ENCODE peak calls at places on chromosomes 3 and 15, in five cellular contexts. N is H1, F is breast epithelium, S is GM23248, M is IMR-90. V is an unnamed sample.

GRCh38 chr3:52091566-52092290 is 35.4 kb upstream of the DUSP7 start:
- DNase-seq in N (no peak), F (no peak), S (peak), M (peak), V (no peak)

GRCh38 chr3:121998030-121998580 is 23.9 kb downstream of the ILDR1 start:
- DNase-seq in N (no peak), F (no peak), S (peak), M (peak), V (no peak)

GRCh38 chr3:66068255-66068654 is 29.5 kb upstream of the MAGI1 start:
- DNase-seq in N (no peak), F (no peak), S (no peak), M (no peak), V (no peak)

GRCh38 chr3:116863842-116864626 is 154.5 kb downstream of the TUSC7 start:
- DNase-seq in N (peak), F (no peak), S (peak), M (peak), V (peak)

GRCh38 chr15:75542386-75542797 is 36.7 kb downstream of the PTPN9 start:
- DNase-seq in N (no peak), F (no peak), S (peak), M (no peak), V (no peak)

GRCh38 chr3:129777806-129778205 is 115.7 kb downstream of the TMCC1 start:
- DNase-seq in N (no peak), F (no peak), S (no peak), M (no peak), V (no peak)

GRCh38 chr3:142724682-142725351 is 983 bp downstream of the TRPC1 start:
- DNase-seq in N (peak), F (no peak), S (peak), M (peak), V (peak)

GRCh38 chr3:126672340-126672739 is 17.4 kb upstream of the TXNRD3 start:
- DNase-seq in N (no peak), F (no peak), S (no peak), M (no peak), V (no peak)

GRCh38 chr3:191695131-191695814 is 234.3 kb downstream of the PYDC2 start:
- DNase-seq in N (no peak), F (no peak), S (no peak), M (no peak), V (no peak)

GRCh38 chr3:123005291-123005690 is 22.3 kb downstream of the SEMA5B start:
- DNase-seq in N (no peak), F (no peak), S (no peak), M (no peak), V (no peak)

GRCh38 chr15:48664436-48664835 is 18.9 kb upstream of the FBN1 start:
- DNase-seq in N (no peak), F (no peak), S (no peak), M (no peak), V (no peak)

GRCh38 chr3:56861511-56861910 is 59.8 kb upstream of the ARHGEF3 start:
- DNase-seq in N (no peak), F (no peak), S (no peak), M (no peak), V (no peak)

GRCh38 chr3:23900744-23901143 is 16.0 kb downstream of the NKIRAS1 start:
- DNase-seq in N (no peak), F (no peak), S (peak), M (peak), V (no peak)

GRCh38 chr15:87604857-87605446 is 651.6 kb downstream of the NTRK3 start:
- DNase-seq in N (no peak), F (no peak), S (peak), M (no peak), V (no peak)

GRCh38 chr3:191762323-191762960 is 301.5 kb downstream of the PYDC2 start:
- DNase-seq in N (no peak), F (no peak), S (peak), M (no peak), V (no peak)

GRCh38 chr15:34650177-34650576 is 66.7 kb upstream of the GOLGA8B start:
- DNase-seq in N (no peak), F (no peak), S (peak), M (peak), V (no peak)

GRCh38 chr15:73841756-73842590 is 31.4 kb upstream of the TBC1D21 start:
- DNase-seq in N (no peak), F (no peak), S (peak), M (no peak), V (no peak)

GRCh38 chr15:40282144-40282869 is 557 bp downstream of the ANKRD63 start:
- DNase-seq in N (peak), F (no peak), S (peak), M (no peak), V (no peak)

GRCh38 chr3:95289295-95289694 is 1226.4 kb downstream of the NSUN3 start:
- DNase-seq in N (no peak), F (no peak), S (peak), M (peak), V (no peak)

GRCh38 chr3:114903213-114903612 is 243.9 kb downstream of the ZBTB20 start:
- DNase-seq in N (no peak), F (no peak), S (peak), M (peak), V (no peak)

GRCh38 chr15:22786868-22787698 is 639 bp downstream of the NIPA1 start:
- DNase-seq in N (peak), F (no peak), S (peak), M (no peak), V (no peak)

GRCh38 chr3:150421799-150422548 is 13.9 kb downstream of the TSC22D2 start:
- DNase-seq in N (no peak), F (no peak), S (peak), M (peak), V (no peak)

GRCh38 chr3:157117875-157118654 is 41.9 kb downstream of the CCNL1 start:
- DNase-seq in N (no peak), F (no peak), S (no peak), M (no peak), V (no peak)

GRCh38 chr3:194631696-194632095 is 1.5 kb downstream of the TMEM44 start:
- DNase-seq in N (no peak), F (no peak), S (no peak), M (no peak), V (no peak)

GRCh38 chr3:85576091-85576690 is 617.4 kb downstream of the CADM2 start:
- DNase-seq in N (peak), F (no peak), S (peak), M (peak), V (peak)

GRCh38 chr3:40172560-40172959 is 136.9 kb upstream of the EIF1B start:
- DNase-seq in N (no peak), F (no peak), S (no peak), M (no peak), V (no peak)

GRCh38 chr3:72355168-72355567 is 493.1 kb downstream of the SHQ1 start:
- DNase-seq in N (no peak), F (no peak), S (no peak), M (no peak), V (no peak)

GRCh38 chr3:44132061-44132460 is 109.6 kb upstream of the TOPAZ1 start:
- DNase-seq in N (no peak), F (no peak), S (peak), M (no peak), V (no peak)

GRCh38 chr3:135197856-135198255 is 402.8 kb downstream of the EPHB1 start:
- DNase-seq in N (no peak), F (no peak), S (no peak), M (no peak), V (no peak)

GRCh38 chr3:42660131-42660715 is 6.7 kb downstream of the ZBTB47 start:
- DNase-seq in N (no peak), F (no peak), S (peak), M (peak), V (no peak)

GRCh38 chr15:80174017-80174746 is 21.4 kb downstream of the FAH start:
- DNase-seq in N (no peak), F (peak), S (peak), M (peak), V (no peak)

GRCh38 chr15:31390777-31391486 is 64.3 kb downstream of the KLF13 start:
- DNase-seq in N (no peak), F (no peak), S (no peak), M (no peak), V (no peak)

GRCh38 chr15:95495033-95495541 is 835.4 kb upstream of the NR2F2 start:
- DNase-seq in N (no peak), F (no peak), S (peak), M (no peak), V (no peak)

GRCh38 chr3:175144368-175144767 is 285.2 kb downstream of the NAALADL2 start:
- DNase-seq in N (no peak), F (no peak), S (no peak), M (no peak), V (no peak)

DNA sequence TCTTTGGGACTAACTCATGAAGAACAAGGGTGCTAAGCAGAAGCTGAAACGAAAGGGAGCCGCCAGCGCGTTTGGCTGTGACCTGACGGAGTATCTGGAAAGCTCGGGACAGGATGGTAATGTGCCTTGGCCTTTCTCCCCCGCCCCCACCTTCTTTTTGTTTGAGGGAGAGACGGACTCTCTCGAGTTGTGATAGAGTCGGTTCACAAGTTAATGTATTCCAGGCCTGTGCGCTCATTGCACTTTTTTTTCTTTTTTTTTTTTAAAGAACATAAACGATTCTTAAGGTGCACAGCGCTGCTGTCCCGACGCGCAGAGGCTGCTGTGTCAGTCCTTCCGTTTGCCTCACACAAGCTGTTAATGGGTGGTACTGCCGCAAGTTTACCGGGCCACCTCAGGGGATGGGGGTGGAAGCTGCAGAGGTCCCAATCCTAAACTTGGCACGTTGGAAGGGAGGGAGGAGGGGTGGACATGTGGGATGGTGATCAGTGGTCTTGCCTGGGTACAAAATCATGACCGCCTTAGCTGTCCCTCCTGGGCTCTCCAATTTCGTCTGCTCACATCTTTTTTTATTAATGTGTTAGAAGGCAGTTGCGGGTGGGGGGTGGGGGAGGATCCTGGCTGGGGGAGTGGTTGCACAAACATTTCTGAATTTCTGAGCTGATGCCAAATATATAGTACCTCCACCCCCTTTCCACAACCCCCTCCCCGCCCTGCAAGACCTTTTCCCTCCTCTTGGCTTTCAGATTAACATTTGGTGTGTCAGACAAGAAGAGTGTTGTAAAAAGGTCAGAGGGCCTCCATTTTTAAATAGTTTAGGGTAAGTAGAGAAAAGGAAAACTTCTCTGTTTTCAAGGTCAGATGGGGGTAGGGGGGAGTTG is 946 bp downstream of the ARHGAP31 start:
- DNase-seq in N (no peak), F (no peak), S (peak), M (peak), V (no peak)
- H3K27ac ChIP-seq in N (no peak), F (peak), S (peak), M (peak), V (peak)

DNA sequence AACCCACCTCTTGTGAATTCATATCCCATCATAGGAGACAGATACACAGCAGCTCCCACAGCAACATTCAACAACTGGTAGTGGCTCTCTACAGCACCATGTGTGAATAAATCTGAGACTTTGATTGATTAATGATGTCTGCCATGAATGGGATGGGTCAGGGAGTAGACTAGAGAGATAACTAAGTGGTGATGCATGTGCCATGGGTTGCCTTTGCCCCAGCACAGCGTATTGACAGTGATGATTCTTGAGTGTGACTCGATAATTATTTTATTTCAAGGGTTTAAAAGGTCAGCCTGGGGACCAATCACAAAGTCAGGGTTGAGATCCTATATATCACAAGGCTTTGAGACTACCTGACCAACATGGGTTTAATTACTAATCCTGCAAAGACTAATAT is 295.9 kb downstream of the PTPRG start:
- DNase-seq in N (no peak), F (no peak), S (no peak), M (no peak), V (no peak)
- H3K27ac ChIP-seq in N (no peak), F (no peak), S (no peak), M (no peak), V (no peak)

DNA sequence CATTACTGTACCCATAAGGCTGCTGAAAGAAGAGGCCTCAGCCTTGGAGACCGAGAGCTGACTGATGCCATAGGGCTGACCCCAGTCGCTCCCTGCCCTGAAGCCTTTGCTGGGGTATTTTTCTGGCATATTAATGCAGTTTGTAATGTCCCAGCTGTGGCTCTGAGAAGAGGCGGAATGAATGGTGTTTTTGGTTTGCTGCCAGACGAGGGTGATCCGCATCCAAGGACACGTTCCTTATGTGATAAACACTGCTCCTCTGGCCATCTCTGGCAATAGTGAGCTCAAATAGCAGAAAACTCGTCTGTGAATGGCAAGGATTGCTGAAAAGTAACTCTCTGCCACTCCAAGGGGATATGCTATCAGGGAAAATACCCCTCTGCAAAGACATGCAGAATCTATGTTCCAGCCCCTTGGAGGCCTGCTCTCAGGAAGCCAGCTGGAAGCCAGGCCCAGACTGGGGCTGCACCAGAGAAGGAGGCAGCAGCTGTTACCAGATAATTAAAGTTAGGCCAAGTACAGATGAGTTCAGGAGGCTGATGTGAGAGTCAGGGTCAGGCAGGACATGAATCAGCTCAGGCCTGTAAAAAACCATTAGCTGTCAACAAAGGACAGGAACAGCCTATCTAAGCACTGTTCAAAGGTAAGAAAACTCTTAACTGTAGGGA is 28.9 kb upstream of the KLHL6 start:
- DNase-seq in N (no peak), F (no peak), S (peak), M (peak), V (no peak)
- H3K27ac ChIP-seq in N (no peak), F (peak), S (no peak), M (peak), V (no peak)

DNA sequence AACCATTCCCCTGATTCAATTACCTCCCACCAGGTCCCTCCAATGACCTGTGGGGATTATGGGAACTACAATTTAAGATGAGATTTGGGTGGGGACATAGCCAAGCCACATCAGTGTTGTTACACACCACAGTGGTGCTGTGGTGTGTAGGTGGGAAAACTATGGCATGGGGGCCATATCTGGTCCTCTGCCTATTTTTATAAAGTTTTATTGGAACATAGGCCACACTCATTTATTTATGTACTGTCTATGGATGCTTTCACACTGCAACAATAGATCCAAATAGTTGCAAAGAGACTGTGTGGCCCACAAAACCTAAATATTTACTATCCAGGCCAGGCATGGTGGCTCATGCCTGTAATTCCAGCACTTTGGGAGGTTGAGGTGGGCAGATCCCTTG is 46.4 kb downstream of the FLNB start:
- DNase-seq in N (no peak), F (no peak), S (no peak), M (no peak), V (no peak)
- H3K27ac ChIP-seq in N (no peak), F (no peak), S (no peak), M (no peak), V (peak)